ENCODE peak calls at places on chromosomes 13 and 19, in nine cellular contexts. F is Caco-2; K is Right ventricle myocardium inferior; C is EL; P is lung microvascular endothelial cell; V is heart right ventricle; T is CD8-positive, alpha-beta memory T cell; W is esophagus muscularis mucosa; Y is NCI-H446 treated with DMSO at 0.1 percent for 48 hours. Q is an unnamed sample.

GRCh38 chr13:50082426-50083283 is 67.4 kb downstream of the KCNRG start:
- DNase-seq in F (peak; percentile 96), K (peak; percentile 82), C (peak; percentile 79), P (peak; percentile 68), V (peak; percentile 39), T (peak; percentile 73), W (no peak), Y (peak; percentile 34), Q (peak; percentile 68)

GRCh38 chr13:90258129-90258528 is 1089.4 kb upstream of the MIR17HG start:
- DNase-seq in F (no peak), K (no peak), C (no peak), P (no peak), V (no peak), T (no peak), W (no peak), Y (no peak), Q (no peak)

GRCh38 chr19:16867211-16867610 is 21.6 kb upstream of the F2RL3 start:
- DNase-seq in F (no peak), K (no peak), C (no peak), P (no peak), V (no peak), T (no peak), W (no peak), Y (no peak), Q (no peak)

GRCh38 chr13:66835040-66835628 is 395.0 kb downstream of the PCDH9 start:
- DNase-seq in F (no peak), K (peak; percentile 92), C (no peak), P (peak; percentile 88), V (peak; percentile 77), T (no peak), W (peak; percentile 93), Y (peak; percentile 66), Q (peak; percentile 37)

GRCh38 chr19:48696353-48697010 is 711 bp downstream of the FUT2 start:
- DNase-seq in F (no peak), K (no peak), C (no peak), P (no peak), V (no peak), T (no peak), W (no peak), Y (no peak), Q (no peak)

GRCh38 chr19:5665781-5666513 is 14.4 kb downstream of the MICOS13 start:
- DNase-seq in F (no peak), K (no peak), C (peak; percentile 71), P (peak; percentile 71), V (no peak), T (no peak), W (no peak), Y (no peak), Q (peak; percentile 86)

GRCh38 chr19:10283301-10283733 is 3.4 kb upstream of the ICAM4 start:
- DNase-seq in F (peak; percentile 54), K (no peak), C (no peak), P (no peak), V (no peak), T (no peak), W (no peak), Y (no peak), Q (no peak)

GRCh38 chr13:31545616-31546015 is 193.7 kb upstream of the RXFP2 start:
- DNase-seq in F (no peak), K (no peak), C (peak; percentile 55), P (no peak), V (no peak), T (no peak), W (no peak), Y (no peak), Q (peak; percentile 66)

GRCh38 chr19:39093761-39094160 is 9.6 kb downstream of the ACP7 start:
- DNase-seq in F (no peak), K (no peak), C (peak; percentile 52), P (peak; percentile 52), V (no peak), T (no peak), W (no peak), Y (no peak), Q (peak; percentile 69)

GRCh38 chr13:84802073-84802472 is 919.8 kb upstream of the SLITRK1 start:
- DNase-seq in F (no peak), K (no peak), C (no peak), P (no peak), V (no peak), T (no peak), W (no peak), Y (no peak), Q (no peak)

GRCh38 chr19:4149518-4150288 is 3.7 kb upstream of the CREB3L3 start:
- DNase-seq in F (peak; percentile 54), K (no peak), C (no peak), P (peak; percentile 16), V (no peak), T (no peak), W (no peak), Y (no peak), Q (no peak)